ENCODE peak calls at places on chromosomes 11 and 22, in four cellular contexts. One of them, this sample, is unnamed.
A peak's percentile ranks its signal among the peaks of the same experiment; 100 is the strongest.

GRCh38 chr11:32830796-32831195 is 1.1 kb downstream of the PRRG4 start:
- DNase-seq in GM23248: no peak
- DNase-seq in PC-9: no peak
- DNase-seq in GM12865: no peak
- DNase-seq in this sample: no peak

GRCh38 chr11:112062923-112063322 is 10.9 kb downstream of the PIH1D2 start:
- DNase-seq in GM23248: no peak
- DNase-seq in PC-9: no peak
- DNase-seq in GM12865: no peak
- DNase-seq in this sample: no peak

GRCh38 chr11:63907063-63907462 is 9.9 kb downstream of the RCOR2 start:
- DNase-seq in GM23248: no peak
- DNase-seq in PC-9: no peak
- DNase-seq in GM12865: no peak
- DNase-seq in this sample: no peak

GRCh38 chr22:46070722-46071450 is 79.4 kb upstream of the PPARA start:
- DNase-seq in GM23248: peak; percentile 83
- DNase-seq in PC-9: no peak
- DNase-seq in GM12865: peak; percentile 78
- DNase-seq in this sample: peak; percentile 72

GRCh38 chr11:59846556-59846955 is 1.3 kb upstream of the CBLIF start:
- DNase-seq in GM23248: no peak
- DNase-seq in PC-9: no peak
- DNase-seq in GM12865: no peak
- DNase-seq in this sample: no peak

GRCh38 chr11:6315811-6316425 is 4.4 kb downstream of the CAVIN3 start:
- DNase-seq in GM23248: peak; percentile 86
- DNase-seq in PC-9: no peak
- DNase-seq in GM12865: peak; percentile 66
- DNase-seq in this sample: peak; percentile 57

GRCh38 chr11:132088551-132088950 is 718.1 kb downstream of the NTM start:
- DNase-seq in GM23248: no peak
- DNase-seq in PC-9: no peak
- DNase-seq in GM12865: no peak
- DNase-seq in this sample: no peak

GRCh38 chr22:40180403-40180802 is 2.7 kb downstream of the TNRC6B start:
- DNase-seq in GM23248: peak; percentile 66
- DNase-seq in PC-9: no peak
- DNase-seq in GM12865: no peak
- DNase-seq in this sample: no peak

GRCh38 chr11:111438846-111439520 is 59.9 kb upstream of the POU2AF1 start:
- DNase-seq in GM23248: no peak
- DNase-seq in PC-9: no peak
- DNase-seq in GM12865: no peak
- DNase-seq in this sample: no peak

GRCh38 chr11:133732109-133732508 is 113.2 kb downstream of the SPATA19 start:
- DNase-seq in GM23248: no peak
- DNase-seq in PC-9: no peak
- DNase-seq in GM12865: no peak
- DNase-seq in this sample: no peak

GRCh38 chr11:77088236-77089003 is 14.2 kb upstream of the OMP start:
- DNase-seq in GM23248: no peak
- DNase-seq in PC-9: peak; percentile 92
- DNase-seq in GM12865: no peak
- DNase-seq in this sample: no peak

GRCh38 chr22:48228468-48228867 is 1466.0 kb downstream of the TBC1D22A start:
- DNase-seq in GM23248: no peak
- DNase-seq in PC-9: no peak
- DNase-seq in GM12865: no peak
- DNase-seq in this sample: no peak

GRCh38 chr11:15711311-15711710 is 596.6 kb downstream of the INSC start:
- DNase-seq in GM23248: no peak
- DNase-seq in PC-9: no peak
- DNase-seq in GM12865: no peak
- DNase-seq in this sample: no peak

GRCh38 chr11:75233688-75234295 is 6.8 kb upstream of the TPBGL start:
- DNase-seq in GM23248: peak; percentile 64
- DNase-seq in PC-9: peak; percentile 46
- DNase-seq in GM12865: peak; percentile 23
- DNase-seq in this sample: peak; percentile 44

GRCh38 chr11:28730889-28731288 is 622.7 kb downstream of the METTL15 start:
- DNase-seq in GM23248: no peak
- DNase-seq in PC-9: no peak
- DNase-seq in GM12865: peak; percentile 11
- DNase-seq in this sample: no peak

GRCh38 chr11:78588517-78588916 is 13.9 kb upstream of the NARS2 start:
- DNase-seq in GM23248: no peak
- DNase-seq in PC-9: no peak
- DNase-seq in GM12865: no peak
- DNase-seq in this sample: no peak

GRCh38 chr22:19546680-19547079 is 22.5 kb upstream of the CLDN5 start:
- DNase-seq in GM23248: no peak
- DNase-seq in PC-9: no peak
- DNase-seq in GM12865: no peak
- DNase-seq in this sample: no peak

GRCh38 chr22:31646186-31647019 is 15.6 kb downstream of the PISD start:
- DNase-seq in GM23248: peak; percentile 95
- DNase-seq in PC-9: peak; percentile 99
- DNase-seq in GM12865: peak; percentile 79
- DNase-seq in this sample: peak; percentile 88

GRCh38 chr11:8209208-8209807 is 40.5 kb upstream of the RIC3 start:
- DNase-seq in GM23248: no peak
- DNase-seq in PC-9: no peak
- DNase-seq in GM12865: peak; percentile 42
- DNase-seq in this sample: no peak

GRCh38 chr11:9172394-9172793 is 81.0 kb upstream of the SCUBE2 start:
- DNase-seq in GM23248: peak; percentile 10
- DNase-seq in PC-9: no peak
- DNase-seq in GM12865: no peak
- DNase-seq in this sample: no peak

GRCh38 chr11:45622861-45623260 is 42.6 kb downstream of the CHST1 start:
- DNase-seq in GM23248: no peak
- DNase-seq in PC-9: no peak
- DNase-seq in GM12865: no peak
- DNase-seq in this sample: no peak

This sample was measured in LoVo.